ENCODE peak calls at places on chromosomes 12 and 14, in five cellular contexts. B is IMR-90, J is fibroblast of pulmonary artery, A is Caco-2, S is A549. Z is an unnamed sample.

GRCh38 chr14:101808020-101808641 is 46.6 kb downstream of the PPP2R5C start:
- DNase-seq in B (no peak), J (no peak), A (peak), S (peak), Z (no peak)

GRCh38 chr12:79454338-79454777 is 236.4 kb downstream of the PAWR start:
- DNase-seq in B (peak), J (peak), A (peak), S (no peak), Z (no peak)

GRCh38 chr12:127272864-127273263 is 994.1 kb upstream of the TMEM132C start:
- DNase-seq in B (peak), J (peak), A (no peak), S (no peak), Z (no peak)

GRCh38 chr12:56840922-56841321 is 77.8 kb downstream of the HSD17B6 start:
- DNase-seq in B (peak), J (no peak), A (no peak), S (no peak), Z (no peak)

GRCh38 chr14:68318788-68319187 is 474.1 kb downstream of the ZFP36L1 start:
- DNase-seq in B (no peak), J (no peak), A (no peak), S (no peak), Z (no peak)

GRCh38 chr12:57895337-57896138 is 45.8 kb upstream of the ATP23 start:
- DNase-seq in B (peak), J (no peak), A (no peak), S (no peak), Z (no peak)

GRCh38 chr12:119956047-119956446 is 33.0 kb upstream of the BICDL1 start:
- DNase-seq in B (no peak), J (no peak), A (no peak), S (no peak), Z (no peak)

GRCh38 chr14:85531141-85531593 is 1.2 kb downstream of the FLRT2 start:
- DNase-seq in B (peak), J (peak), A (no peak), S (peak), Z (peak)

GRCh38 chr12:13834241-13834640 is 147.2 kb downstream of the GRIN2B start:
- DNase-seq in B (no peak), J (no peak), A (no peak), S (no peak), Z (no peak)

GRCh38 chr12:31369712-31370521 is 44.0 kb upstream of the SINHCAF start:
- DNase-seq in B (peak), J (peak), A (peak), S (no peak), Z (peak)

GRCh38 chr12:68887641-68888040 is 45.3 kb downstream of the CPM start:
- DNase-seq in B (no peak), J (no peak), A (no peak), S (no peak), Z (no peak)

GRCh38 chr12:109836916-109837315 is 3.7 kb upstream of the TRPV4 start:
- DNase-seq in B (peak), J (no peak), A (no peak), S (no peak), Z (no peak)

GRCh38 chr12:119182701-119183493 is 4.2 kb downstream of the HSPB8 start:
- DNase-seq in B (peak), J (peak), A (no peak), S (no peak), Z (no peak)

GRCh38 chr14:75299064-75299463 is 20.4 kb downstream of the FOS start:
- DNase-seq in B (no peak), J (peak), A (peak), S (no peak), Z (no peak)

GRCh38 chr14:47278233-47278842 is 397.1 kb downstream of the MDGA2 start:
- DNase-seq in B (no peak), J (peak), A (peak), S (peak), Z (no peak)

GRCh38 chr14:92675421-92675820 is 73.0 kb downstream of the LGMN start:
- DNase-seq in B (no peak), J (no peak), A (no peak), S (no peak), Z (peak)

GRCh38 chr14:95918466-95918865 is 41.8 kb downstream of the TUNAR start:
- DNase-seq in B (peak), J (no peak), A (no peak), S (no peak), Z (no peak)

GRCh38 chr14:40093800-40094199 is 661.6 kb upstream of the FBXO33 start:
- DNase-seq in B (no peak), J (no peak), A (no peak), S (no peak), Z (no peak)

GRCh38 chr14:100679707-100680438 is 46.8 kb upstream of the DLK1 start:
- DNase-seq in B (peak), J (peak), A (no peak), S (no peak), Z (peak)

GRCh38 chr12:3357950-3358525 is 133.0 kb upstream of the PRMT8 start:
- DNase-seq in B (no peak), J (no peak), A (no peak), S (no peak), Z (no peak)

GRCh38 chr12:116160883-116161458 is 116.5 kb downstream of the MED13L start:
- DNase-seq in B (no peak), J (no peak), A (no peak), S (no peak), Z (no peak)
- H3K4me3 ChIP-seq in B (no peak), J (no peak), A (no peak), S (no peak), Z (no peak)

GRCh38 chr12:5026342-5026938 is 17.2 kb upstream of the KCNA5 start:
- DNase-seq in B (no peak), J (no peak), A (no peak), S (no peak), Z (no peak)

GRCh38 chr12:5023842-5024241 is 19.8 kb upstream of the KCNA5 start:
- DNase-seq in B (no peak), J (no peak), A (no peak), S (no peak), Z (no peak)

GRCh38 chr12:5030066-5030465 is 13.6 kb upstream of the KCNA5 start:
- DNase-seq in B (no peak), J (no peak), A (no peak), S (no peak), Z (no peak)

GRCh38 chr12:5031242-5031641 is 12.4 kb upstream of the KCNA5 start:
- DNase-seq in B (no peak), J (no peak), A (no peak), S (no peak), Z (no peak)

GRCh38 chr12:5027436-5027835 is 16.2 kb upstream of the KCNA5 start:
- DNase-seq in B (no peak), J (no peak), A (no peak), S (no peak), Z (no peak)
- H3K4me3 ChIP-seq in B (no peak), J (no peak), A (no peak), S (no peak), Z (no peak)

DNA sequence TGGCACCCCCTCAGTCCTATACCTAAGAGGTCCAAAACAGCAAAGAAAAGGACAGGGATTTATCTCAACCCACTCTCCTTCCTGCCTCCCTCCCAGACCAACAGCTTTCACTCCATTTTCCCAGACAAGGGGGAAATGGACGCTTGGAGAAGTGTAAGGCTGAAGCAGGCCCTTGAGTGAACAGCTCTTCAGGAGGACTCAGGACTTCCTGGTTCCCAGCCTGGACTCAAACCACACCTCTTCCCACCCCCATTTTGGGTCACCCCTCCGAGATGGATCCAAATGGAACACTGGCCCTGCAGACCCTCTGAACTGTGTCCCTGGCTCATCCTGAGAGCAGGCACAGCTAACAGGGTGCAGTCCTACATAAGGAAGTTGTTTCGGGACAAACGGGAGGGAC is 2.7 kb downstream of the KMT2D start:
- DNase-seq in B (no peak), J (no peak), A (no peak), S (no peak), Z (no peak)
- H3K4me3 ChIP-seq in B (peak), J (peak), A (peak), S (peak), Z (peak)

GRCh38 chr14:52850520-52850919 is 59.1 kb upstream of the GNPNAT1 start:
- DNase-seq in B (no peak), J (no peak), A (no peak), S (no peak), Z (no peak)

GRCh38 chr14:52840916-52841315 is 49.5 kb upstream of the GNPNAT1 start:
- DNase-seq in B (peak), J (peak), A (no peak), S (peak), Z (no peak)

GRCh38 chr14:52844262-52845060 is 53.1 kb upstream of the GNPNAT1 start:
- DNase-seq in B (no peak), J (no peak), A (no peak), S (no peak), Z (no peak)

GRCh38 chr14:52848626-52849025 is 57.2 kb upstream of the GNPNAT1 start:
- DNase-seq in B (no peak), J (no peak), A (no peak), S (no peak), Z (no peak)

DNA sequence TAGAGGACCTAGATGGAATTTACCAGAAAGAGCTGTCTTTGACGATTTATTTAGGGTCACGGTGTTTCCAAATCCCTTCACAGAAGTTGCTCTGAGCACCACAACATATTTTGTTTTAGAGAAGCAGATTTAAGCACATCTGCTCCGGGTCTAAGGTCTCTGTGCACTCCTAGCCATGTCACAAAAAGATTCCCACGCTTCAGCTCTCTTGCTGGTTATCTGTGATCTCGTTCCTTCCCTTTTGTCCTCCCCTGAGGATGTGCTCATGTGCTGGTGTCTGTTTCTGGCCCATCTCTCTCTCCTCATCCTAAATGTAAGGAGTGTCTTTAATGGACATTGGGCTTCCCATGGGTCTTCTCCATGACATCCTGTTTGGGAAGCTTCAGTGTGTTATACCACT is 53.7 kb upstream of the GNPNAT1 start:
- DNase-seq in B (no peak), J (no peak), A (no peak), S (no peak), Z (no peak)
- H3K4me3 ChIP-seq in B (no peak), J (no peak), A (no peak), S (no peak), Z (no peak)

GRCh38 chr12:91910871-91911388 is 234.7 kb downstream of the BTG1 start:
- DNase-seq in B (no peak), J (no peak), A (no peak), S (no peak), Z (no peak)
- H3K4me3 ChIP-seq in B (no peak), J (no peak), A (no peak), S (no peak), Z (no peak)

Z was measured in spleen.